ENCODE peak calls at places on chromosomes 11 and 22, in six cellular contexts. B is activated CD4-positive, alpha-beta T cell treated with anti-CD3 and anti-CD28 coated beads for 48 hours; S is lower lobe of right lung; K is NCI-H1436; L is substantia nigra; P is T-helper 1 cell. A is an unnamed sample.

GRCh38 chr11:12291313-12291712 is 86.1 kb upstream of the PARVA start:
- DNase-seq in B (no peak), S (no peak), K (no peak), L (no peak), P (no peak), A (no peak)

GRCh38 chr11:117427356-117427874 is 99.8 kb downstream of the CEP164 start:
- DNase-seq in B (no peak), S (no peak), K (no peak), L (peak; percentile 9), P (no peak), A (no peak)

GRCh38 chr11:132312616-132313210 is 942.3 kb downstream of the NTM start:
- DNase-seq in B (no peak), S (no peak), K (peak; percentile 17), L (peak; percentile 15), P (no peak), A (no peak)

GRCh38 chr22:45551310-45552016 is 48.8 kb downstream of the FBLN1 start:
- DNase-seq in B (no peak), S (no peak), K (no peak), L (no peak), P (no peak), A (no peak)

GRCh38 chr22:30235687-30236170 is 10.8 kb downstream of the LIF start:
- DNase-seq in B (no peak), S (no peak), K (no peak), L (no peak), P (no peak), A (no peak)

GRCh38 chr11:110200241-110200640 is 96.2 kb downstream of the RDX start:
- DNase-seq in B (no peak), S (no peak), K (no peak), L (no peak), P (no peak), A (no peak)

GRCh38 chr11:129871914-129872313 is 23.5 kb downstream of the NFRKB start:
- DNase-seq in B (no peak), S (no peak), K (no peak), L (no peak), P (no peak), A (no peak)

GRCh38 chr11:129275825-129276224 is 83.7 kb upstream of the ARHGAP32 start:
- DNase-seq in B (no peak), S (no peak), K (no peak), L (no peak), P (no peak), A (no peak)

GRCh38 chr22:32474635-32475427 is at the start of gene FBXO7:
- DNase-seq in B (peak; percentile 90), S (peak; percentile 95), K (peak; percentile 84), L (peak; percentile 87), P (peak; percentile 79), A (peak; percentile 79)

GRCh38 chr11:85737738-85738137 is 51.7 kb upstream of the CCDC89 start:
- DNase-seq in B (no peak), S (no peak), K (no peak), L (no peak), P (no peak), A (no peak)

GRCh38 chr11:111851067-111851466 is 20.3 kb downstream of the ALG9 start:
- DNase-seq in B (no peak), S (no peak), K (no peak), L (no peak), P (no peak), A (no peak)

GRCh38 chr11:29268733-29269132 is 748.1 kb downstream of the KCNA4 start:
- DNase-seq in B (no peak), S (no peak), K (no peak), L (no peak), P (no peak), A (no peak)

GRCh38 chr11:3796346-3796745 is 1.0 kb downstream of the NUP98 start:
- DNase-seq in B (no peak), S (no peak), K (no peak), L (no peak), P (no peak), A (no peak)

GRCh38 chr11:66886671-66887221 is 29.9 kb downstream of the LRFN4 start:
- DNase-seq in B (no peak), S (no peak), K (no peak), L (no peak), P (no peak), A (no peak)

GRCh38 chr11:33869511-33870422 is 22.1 kb downstream of the LMO2 start:
- DNase-seq in B (peak; percentile 20), S (peak; percentile 73), K (peak; percentile 42), L (no peak), P (no peak), A (no peak)

GRCh38 chr11:22491826-22492225 is 133.8 kb downstream of the FANCF start:
- DNase-seq in B (no peak), S (no peak), K (no peak), L (no peak), P (no peak), A (no peak)

GRCh38 chr22:42316988-42317387 is 46.5 kb upstream of the TCF20 start:
- DNase-seq in B (peak; percentile 63), S (no peak), K (peak; percentile 22), L (no peak), P (peak; percentile 34), A (no peak)